ENCODE peak calls at places on chromosome 5, in five cellular contexts. One of them, this sample, is unnamed.

GRCh38 chr5:72849546-72849945 is 33.1 kb downstream of the TNPO1 start:
- DNase-seq in aorta: no peak
- DNase-seq in RWPE1: no peak
- DNase-seq in NCI-H510A: no peak
- DNase-seq in COR-L47: no peak
- DNase-seq in this sample: no peak

GRCh38 chr5:1510151-1510561 is 13.6 kb downstream of the LPCAT1 start:
- DNase-seq in aorta: no peak
- DNase-seq in COR-L47: no peak
- DNase-seq in RWPE1: no peak
- DNase-seq in NCI-H510A: no peak
- DNase-seq in this sample: no peak

GRCh38 chr5:39400711-39401385 is 23.9 kb downstream of the DAB2 start:
- DNase-seq in RWPE1: no peak
- DNase-seq in aorta: no peak
- DNase-seq in NCI-H510A: no peak
- DNase-seq in COR-L47: no peak
- DNase-seq in this sample: no peak

GRCh38 chr5:150077060-150077459 is 9.3 kb downstream of the CSF1R start:
- DNase-seq in RWPE1: no peak
- DNase-seq in NCI-H510A: no peak
- DNase-seq in aorta: no peak
- DNase-seq in COR-L47: no peak
- DNase-seq in this sample: no peak

GRCh38 chr5:67181648-67182218 is 14.9 kb downstream of the CD180 start:
- DNase-seq in COR-L47: no peak
- DNase-seq in aorta: no peak
- DNase-seq in RWPE1: no peak
- DNase-seq in NCI-H510A: no peak
- DNase-seq in this sample: no peak

GRCh38 chr5:117357886-117358285 is 783.3 kb upstream of the SEMA6A start:
- DNase-seq in RWPE1: no peak
- DNase-seq in COR-L47: no peak
- DNase-seq in NCI-H510A: no peak
- DNase-seq in aorta: no peak
- DNase-seq in this sample: no peak

GRCh38 chr5:179914032-179914755 is 6.5 kb upstream of the TBC1D9B start:
- DNase-seq in aorta: no peak
- DNase-seq in RWPE1: peak
- DNase-seq in NCI-H510A: no peak
- DNase-seq in COR-L47: no peak
- DNase-seq in this sample: peak

GRCh38 chr5:1515311-1515920 is 8.3 kb downstream of the LPCAT1 start:
- DNase-seq in aorta: peak
- DNase-seq in NCI-H510A: no peak
- DNase-seq in COR-L47: no peak
- DNase-seq in RWPE1: no peak
- DNase-seq in this sample: no peak

GRCh38 chr5:88684136-88684500 is 198.9 kb downstream of the MEF2C start:
- DNase-seq in aorta: no peak
- DNase-seq in NCI-H510A: no peak
- DNase-seq in COR-L47: no peak
- DNase-seq in RWPE1: no peak
- DNase-seq in this sample: no peak

GRCh38 chr5:14270212-14270702 is 127.1 kb downstream of the TRIO start:
- DNase-seq in RWPE1: peak
- DNase-seq in COR-L47: peak
- DNase-seq in aorta: peak
- DNase-seq in NCI-H510A: peak
- DNase-seq in this sample: peak

GRCh38 chr5:177194278-177194677 is 60.7 kb downstream of the NSD1 start:
- DNase-seq in NCI-H510A: no peak
- DNase-seq in aorta: no peak
- DNase-seq in RWPE1: peak
- DNase-seq in COR-L47: no peak
- DNase-seq in this sample: no peak

GRCh38 chr5:93915142-93915553 is 173.7 kb upstream of the POU5F2 start:
- DNase-seq in RWPE1: no peak
- DNase-seq in aorta: no peak
- DNase-seq in NCI-H510A: no peak
- DNase-seq in COR-L47: peak
- DNase-seq in this sample: no peak

GRCh38 chr5:65100846-65101678 is 332.3 kb downstream of the CWC27 start:
- DNase-seq in COR-L47: peak
- DNase-seq in aorta: peak
- DNase-seq in RWPE1: peak
- DNase-seq in NCI-H510A: no peak
- DNase-seq in this sample: peak

GRCh38 chr5:5419291-5420210 is 2.9 kb upstream of the ICE1 start:
- DNase-seq in RWPE1: peak
- DNase-seq in NCI-H510A: no peak
- DNase-seq in aorta: no peak
- DNase-seq in COR-L47: peak
- DNase-seq in this sample: peak

GRCh38 chr5:14147210-14147609 is 4.1 kb downstream of the TRIO start:
- DNase-seq in RWPE1: no peak
- DNase-seq in aorta: no peak
- DNase-seq in COR-L47: no peak
- DNase-seq in NCI-H510A: no peak
- DNase-seq in this sample: peak

GRCh38 chr5:172427202-172427601 is 27.1 kb downstream of the SH3PXD2B start:
- DNase-seq in aorta: no peak
- DNase-seq in NCI-H510A: no peak
- DNase-seq in COR-L47: no peak
- DNase-seq in RWPE1: no peak
- DNase-seq in this sample: no peak